ENCODE peak calls at places on chromosomes 1 and 21, in nine cellular contexts. X is mammary epithelial cell, V is naive B cell, F is HEK293T, R is choroid plexus epithelial cell, I is GM04503, J is GM20000, U is NT2/D1, G is non-pigmented ciliary epithelial cell. H is an unnamed sample.

GRCh38 chr1:225567789-225568188 is 85.1 kb downstream of the ENAH start:
- DNase-seq in G (no peak), F (peak), U (no peak), J (no peak), R (peak), I (no peak), V (no peak), X (no peak), H (no peak)

GRCh38 chr1:61539720-61540462 is 185.1 kb downstream of the TM2D1 start:
- DNase-seq in U (no peak), F (no peak), I (peak), G (no peak), R (no peak), V (no peak), X (peak), J (no peak), H (no peak)

GRCh38 chr1:116694524-116694923 is 27.0 kb upstream of the IGSF3 start:
- DNase-seq in I (no peak), V (no peak), X (peak), R (no peak), F (no peak), J (no peak), U (no peak), G (no peak), H (no peak)

GRCh38 chr1:167645161-167645560 is 15.1 kb downstream of the RCSD1 start:
- DNase-seq in R (no peak), X (no peak), I (no peak), F (no peak), J (no peak), V (no peak), U (no peak), G (no peak), H (no peak)

GRCh38 chr21:42535602-42536171 is 22.0 kb downstream of the SLC37A1 start:
- DNase-seq in R (no peak), G (no peak), I (no peak), V (peak), F (no peak), J (peak), U (no peak), X (no peak), H (peak)

GRCh38 chr1:207823880-207824566 is 72.2 kb downstream of the CD46 start:
- DNase-seq in X (peak), J (peak), R (peak), U (peak), I (peak), V (peak), F (peak), G (peak), H (no peak)

GRCh38 chr1:235424092-235424491 is 56.9 kb downstream of the TBCE start:
- DNase-seq in I (no peak), J (no peak), X (no peak), G (no peak), V (no peak), R (no peak), U (no peak), F (no peak), H (no peak)

GRCh38 chr1:226711976-226712778 is 26.9 kb downstream of the ITPKB start:
- DNase-seq in G (no peak), X (no peak), F (no peak), I (no peak), R (no peak), V (no peak), U (no peak), J (peak), H (no peak)

GRCh38 chr1:84429231-84429630 is 30.9 kb downstream of the DNASE2B start:
- DNase-seq in X (no peak), V (no peak), F (no peak), U (no peak), J (no peak), R (no peak), G (no peak), I (no peak), H (no peak)

GRCh38 chr1:204680461-204680860 is 5.1 kb downstream of the LRRN2 start:
- DNase-seq in I (no peak), J (no peak), G (no peak), X (no peak), V (no peak), R (no peak), F (no peak), U (no peak), H (no peak)

GRCh38 chr1:56061824-56062223 is 517.5 kb downstream of the PLPP3 start:
- DNase-seq in X (peak), R (no peak), J (no peak), F (no peak), U (no peak), I (no peak), G (no peak), V (peak), H (no peak)

GRCh38 chr1:181208076-181208475 is 119.6 kb downstream of the IER5 start:
- DNase-seq in X (no peak), F (no peak), U (no peak), V (no peak), R (no peak), G (no peak), J (no peak), I (no peak), H (no peak)

GRCh38 chr1:244049969-244050834 is 881 bp upstream of the ZBTB18 start:
- DNase-seq in U (no peak), G (no peak), R (peak), V (peak), I (no peak), J (peak), X (no peak), F (no peak), H (no peak)

H was measured in GM12891.